ENCODE peak calls at places on chromosomes 12 and 14, in nine cellular contexts. C, V, W, L, F, U, G, X and O are unnamed samples. For H3K27me3, the result is how much of the 10 kb centered on the place peaks cover.

GRCh38 chr12:131499864-131500190 is 211.1 kb upstream of the SFSWAP start:
- DNase-seq in C (no peak), V (no peak), W (no peak), L (no peak), F (no peak), U (no peak), G (no peak), X (no peak), O (no peak)

GRCh38 chr12:58540480-58541299 is 379.6 kb downstream of the LRIG3 start:
- DNase-seq in C (peak), V (peak), W (peak), L (peak), F (peak), U (peak), G (no peak), X (peak), O (peak)

GRCh38 chr12:53504004-53504920 is 3.0 kb downstream of the NPFF start:
- DNase-seq in C (no peak), V (no peak), W (no peak), L (no peak), F (no peak), U (no peak), G (no peak), X (peak), O (no peak)

GRCh38 chr12:76450690-76451089 is 102.5 kb upstream of the BBS10 start:
- DNase-seq in C (peak), V (no peak), W (peak), L (no peak), F (no peak), U (peak), G (no peak), X (no peak), O (no peak)

GRCh38 chr14:77194706-77195105 is 13.1 kb downstream of the TMEM63C start:
- DNase-seq in C (no peak), V (no peak), W (no peak), L (no peak), F (no peak), U (no peak), G (no peak), X (no peak), O (no peak)

GRCh38 chr14:92615451-92615850 is 101.9 kb downstream of the RIN3 start:
- DNase-seq in C (no peak), V (peak), W (no peak), L (no peak), F (no peak), U (no peak), G (peak), X (peak), O (peak)

GRCh38 chr14:66613344-66613743 is 105.4 kb downstream of the GPHN start:
- DNase-seq in C (no peak), V (no peak), W (no peak), L (no peak), F (no peak), U (no peak), G (no peak), X (no peak), O (no peak)

GRCh38 chr14:77139540-77140342 is 1.9 kb downstream of the ZDHHC22 start:
- DNase-seq in C (peak), V (peak), W (peak), L (peak), F (peak), U (no peak), G (no peak), X (no peak), O (no peak)

GRCh38 chr14:53953002-53953827 is 3.4 kb downstream of the BMP4 start:
- DNase-seq in C (peak), V (peak), W (no peak), L (peak), F (peak), U (peak), G (no peak), X (no peak), O (no peak)

GRCh38 chr12:100464529-100464928 is 9.1 kb upstream of the NR1H4 start:
- DNase-seq in C (no peak), V (no peak), W (no peak), L (no peak), F (no peak), U (no peak), G (no peak), X (no peak), O (no peak)

GRCh38 chr14:99792551-99793212 is 531 bp upstream of the EML1 start:
- DNase-seq in C (peak), V (peak), W (no peak), L (peak), F (peak), U (peak), G (no peak), X (no peak), O (no peak)

GRCh38 chr14:63800083-63800482 is 52.7 kb upstream of the SYNE2 start:
- DNase-seq in C (no peak), V (no peak), W (no peak), L (no peak), F (no peak), U (no peak), G (no peak), X (no peak), O (no peak)

GRCh38 chr14:69710378-69710777 is 56.6 kb upstream of the SRSF5 start:
- DNase-seq in C (no peak), V (no peak), W (no peak), L (no peak), F (no peak), U (no peak), G (no peak), X (no peak), O (no peak)

GRCh38 chr14:68160779-68161546 is 341.4 kb downstream of the RAD51B start:
- DNase-seq in C (no peak), V (no peak), W (no peak), L (no peak), F (no peak), U (no peak), G (no peak), X (no peak), O (no peak)

GRCh38 chr12:21697829-21698630 is 40.4 kb upstream of the LDHB start:
- DNase-seq in C (peak), V (no peak), W (peak), L (no peak), F (peak), U (peak), G (no peak), X (no peak), O (no peak)

GRCh38 chr12:116381240-116381743 is 103.8 kb upstream of the MED13L start:
- DNase-seq in C (no peak), V (no peak), W (no peak), L (no peak), F (no peak), U (no peak), G (no peak), X (no peak), O (no peak)

GRCh38 chr14:63276492-63277342 is 42.0 kb downstream of the GPHB5 start:
- DNase-seq in C (peak), V (no peak), W (peak), L (no peak), F (peak), U (peak), G (no peak), X (no peak), O (no peak)

GRCh38 chr12:17076335-17076734 is 470.4 kb upstream of the LMO3 start:
- DNase-seq in C (no peak), V (no peak), W (no peak), L (no peak), F (no peak), U (no peak), G (no peak), X (no peak), O (no peak)

GRCh38 chr12:103930787-103931536 is 752 bp downstream of the HSP90B1 start:
- DNase-seq in C (no peak), V (peak), W (no peak), L (peak), F (peak), U (peak), G (no peak), X (peak), O (peak)

GRCh38 chr14:70780396-70781075 is 28.8 kb downstream of the MAP3K9 start:
- DNase-seq in C (no peak), V (peak), W (no peak), L (no peak), F (peak), U (no peak), G (no peak), X (no peak), O (no peak)

GRCh38 chr12:53804429-53804828 is 52.6 kb upstream of the CISTR start:
- DNase-seq in C (no peak), V (no peak), W (no peak), L (no peak), F (no peak), U (no peak), G (no peak), X (no peak), O (no peak)

GRCh38 chr14:99541677-99542470 is 60.7 kb downstream of the CCNK start:
- DNase-seq in C (no peak), V (no peak), W (no peak), L (no peak), F (no peak), U (no peak), G (no peak), X (no peak), O (no peak)

GRCh38 chr12:30700216-30700900 is 4.7 kb upstream of the IPO8 start:
- DNase-seq in C (no peak), V (no peak), W (no peak), L (no peak), F (no peak), U (peak), G (no peak), X (no peak), O (no peak)

GRCh38 chr12:132009336-132009859 is 59.7 kb downstream of the EP400 start:
- DNase-seq in C (no peak), V (no peak), W (no peak), L (no peak), F (no peak), U (no peak), G (no peak), X (no peak), O (no peak)

GRCh38 chr14:104096751-104097700 is 11.5 kb downstream of the ASPG start:
- DNase-seq in C (no peak), V (no peak), W (no peak), L (peak), F (no peak), U (no peak), G (no peak), X (peak), O (no peak)

GRCh38 chr12:4032906-4033628 is 159.9 kb upstream of the PARP11 start:
- DNase-seq in C (peak), V (no peak), W (no peak), L (no peak), F (no peak), U (peak), G (no peak), X (no peak), O (no peak)

GRCh38 chr14:96256420-96256819 is 410 bp downstream of the BDKRB1 start:
- DNase-seq in C (no peak), V (no peak), W (no peak), L (no peak), F (no peak), U (peak), G (no peak), X (no peak), O (no peak)

GRCh38 chr14:39267592-39268112 is 33.9 kb downstream of the MIA2 start:
- DNase-seq in C (no peak), V (no peak), W (peak), L (no peak), F (no peak), U (no peak), G (no peak), X (no peak), O (peak)

GRCh38 chr12:104057771-104058197 is 6.5 kb upstream of the HCFC2 start:
- DNase-seq in C (peak), V (no peak), W (no peak), L (no peak), F (peak), U (peak), G (no peak), X (peak), O (no peak)

GRCh38 chr14:90698379-90698869 is 117.8 kb downstream of the TTC7B start:
- DNase-seq in C (peak), V (no peak), W (no peak), L (no peak), F (no peak), U (peak), G (no peak), X (no peak), O (no peak)

GRCh38 chr12:49665384-49665783 is 41.8 kb downstream of the FMNL3 start:
- DNase-seq in C (no peak), V (no peak), W (no peak), L (no peak), F (no peak), U (no peak), G (no peak), X (no peak), O (no peak)

GRCh38 chr12:57737467-57738141 is 938 bp downstream of the AGAP2 start:
- DNase-seq in C (peak), V (no peak), W (no peak), L (peak), F (peak), U (peak), G (no peak), X (no peak), O (no peak)

GRCh38 chr12:48422060-48422459 is 50.3 kb upstream of the ANP32D start:
- DNase-seq in C (no peak), V (no peak), W (no peak), L (no peak), F (no peak), U (no peak), G (no peak), X (no peak), O (no peak)

GRCh38 chr12:111340231-111340630 is 28.7 kb downstream of the PHETA1 start:
- DNase-seq in C (no peak), V (no peak), W (no peak), L (no peak), F (no peak), U (no peak), G (no peak), X (no peak), O (no peak)

GRCh38 chr12:113762155-113762848 is 203.8 kb downstream of the RBM19 start:
- DNase-seq in C (no peak), V (no peak), W (no peak), L (no peak), F (no peak), U (no peak), G (no peak), X (no peak), O (no peak)

GRCh38 chr12:122686538-122686937 is 16.6 kb downstream of the HCAR2 start:
- DNase-seq in C (no peak), V (no peak), W (no peak), L (no peak), F (no peak), U (no peak), G (no peak), X (no peak), O (no peak)

GRCh38 chr12:122691566-122691965 is 11.6 kb downstream of the HCAR2 start:
- DNase-seq in C (no peak), V (no peak), W (no peak), L (no peak), F (no peak), U (no peak), G (no peak), X (no peak), O (no peak)

GRCh38 chr12:122687091-122687490 is 16.1 kb downstream of the HCAR2 start:
- DNase-seq in C (peak), V (no peak), W (no peak), L (no peak), F (no peak), U (peak), G (no peak), X (no peak), O (no peak)

GRCh38 chr12:122684297-122684696 is 18.9 kb downstream of the HCAR2 start:
- DNase-seq in C (no peak), V (no peak), W (no peak), L (no peak), F (no peak), U (no peak), G (no peak), X (no peak), O (no peak)

DNA sequence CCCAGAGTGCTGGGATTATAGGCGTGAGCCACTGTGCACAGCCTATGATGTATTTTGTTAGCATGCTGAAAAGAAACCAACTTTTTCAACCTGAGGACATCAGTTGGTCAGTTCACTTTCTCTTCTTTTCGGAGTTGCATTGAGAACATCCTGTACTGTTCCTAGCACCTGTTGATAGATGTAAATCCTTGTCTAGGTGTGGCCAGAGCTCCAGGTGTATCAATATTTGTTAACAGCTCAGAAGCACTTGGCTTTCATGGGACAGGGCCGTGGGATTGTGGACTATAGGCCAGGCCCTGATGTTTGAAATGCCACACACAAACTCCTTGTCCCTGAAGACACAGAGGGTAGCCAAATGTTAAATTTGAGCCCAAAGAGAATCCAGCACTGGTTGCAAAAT is 14.9 kb downstream of the HCAR2 start:
- DNase-seq in C (no peak), V (no peak), W (no peak), L (no peak), F (no peak), U (no peak), G (no peak), X (no peak), O (no peak)
- H3K27me3 ChIP-seq in C (under half), V (under half), W (under half), L (under half), F (under half), U (under half), G (under half), X (under half), O (under half)

DNA sequence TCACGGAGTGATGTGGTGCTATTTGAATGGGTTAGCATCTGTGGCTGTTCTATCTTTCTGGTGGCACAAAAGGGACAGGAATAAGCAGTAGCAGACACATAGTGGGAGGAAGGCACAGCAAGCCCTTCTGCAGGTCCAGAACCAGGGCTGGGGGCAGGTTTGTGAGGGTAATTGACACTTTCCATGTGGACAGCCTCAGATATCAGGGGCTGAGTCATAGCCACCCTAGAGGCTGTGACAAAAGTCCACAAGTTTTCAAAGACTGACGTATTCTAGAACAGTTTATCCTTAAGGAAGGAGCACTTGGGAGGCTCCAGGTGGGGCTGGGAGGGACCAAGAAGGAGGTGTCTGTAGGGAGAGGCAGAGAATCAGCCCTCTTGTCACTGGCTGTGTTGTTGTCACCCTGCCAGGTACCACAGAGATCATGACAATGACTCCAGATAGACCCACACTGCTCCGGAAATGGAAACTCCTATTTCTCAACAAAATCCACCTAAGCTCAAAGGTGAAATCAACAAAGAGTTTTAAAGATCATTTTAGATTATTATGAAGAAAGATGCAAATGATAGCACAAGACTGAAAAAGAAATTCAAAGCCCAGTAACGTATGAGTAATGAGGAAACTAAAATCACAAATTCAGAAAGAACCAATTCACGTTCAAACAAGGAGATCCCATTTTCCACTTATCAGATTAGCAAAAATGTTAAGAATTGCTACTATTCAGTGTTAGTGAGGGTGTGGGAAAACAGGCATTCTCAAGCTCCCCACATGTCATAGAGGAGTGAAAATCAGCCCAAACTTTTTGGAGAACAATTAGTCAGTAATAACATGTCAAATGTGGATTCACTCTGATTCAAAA is 48.3 kb downstream of the NFKBIA start:
- DNase-seq in C (peak), V (no peak), W (peak), L (no peak), F (no peak), U (peak), G (no peak), X (no peak), O (no peak)
- H3K4me3 ChIP-seq in C (no peak), V (no peak), W (no peak), L (no peak), F (no peak), U (no peak), G (no peak), X (no peak), O (no peak)

GRCh38 chr12:23543767-23544166 is 405.7 kb downstream of the SOX5 start:
- DNase-seq in C (no peak), V (no peak), W (no peak), L (no peak), F (no peak), U (no peak), G (no peak), X (no peak), O (no peak)
- H3K27me3 ChIP-seq in C (under half), V (under half), W (under half), L (under half), F (under half), U (under half), G (under half), X (under half), O (under half)

DNA sequence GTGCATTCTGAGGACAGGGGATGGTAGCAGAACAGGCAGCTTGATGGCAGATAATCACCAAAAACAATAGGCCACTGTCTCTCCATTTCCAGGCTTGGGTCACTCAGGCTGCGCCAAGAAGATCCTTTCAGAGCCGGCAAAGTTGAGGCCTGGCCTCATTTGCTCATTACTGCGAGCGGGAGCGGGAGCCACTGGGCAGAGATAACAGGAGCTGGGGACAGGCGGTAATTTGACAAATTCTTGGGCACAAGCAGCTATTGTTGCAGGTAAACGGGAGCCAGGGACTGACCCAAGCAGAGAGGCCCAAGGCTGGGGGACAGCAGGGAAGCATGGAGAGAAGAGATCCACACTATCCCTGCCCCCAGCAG is 2.1 kb downstream of the MSI1 start:
- DNase-seq in C (no peak), V (no peak), W (no peak), L (no peak), F (no peak), U (no peak), G (no peak), X (no peak), O (no peak)
- H3K4me3 ChIP-seq in C (no peak), V (no peak), W (no peak), L (no peak), F (no peak), U (no peak), G (no peak), X (no peak), O (no peak)

DNA sequence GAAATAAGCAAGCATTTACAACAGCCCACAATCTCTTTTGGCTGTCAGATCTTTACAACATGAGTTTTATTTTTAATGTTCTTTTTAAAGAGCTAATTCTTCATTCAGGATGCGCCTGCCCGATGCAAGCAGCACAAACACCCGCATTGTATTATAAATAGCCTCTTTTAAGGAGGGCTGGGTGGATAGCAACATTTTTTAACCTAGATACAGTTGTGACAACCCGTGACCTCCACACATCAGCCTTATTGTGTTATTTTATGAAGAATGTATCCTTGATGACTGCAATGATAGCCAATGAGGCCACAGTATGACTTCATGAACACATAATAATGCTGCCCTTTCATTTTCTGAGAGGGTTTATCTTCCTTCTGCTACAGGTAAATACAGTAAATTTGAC is 173.7 kb downstream of the FOXN3 start:
- DNase-seq in C (no peak), V (no peak), W (no peak), L (no peak), F (no peak), U (no peak), G (no peak), X (no peak), O (no peak)
- H3K27me3 ChIP-seq in C (under half), V (under half), W (under half), L (under half), F (under half), U (under half), G (under half), X (under half), O (under half)